ENCODE peak calls at places on chromosome 21, in five cellular contexts. N is activated gamma-delta T cell; K is activated naive CD4-positive, alpha-beta T cell treated with anti-CD3 and anti-CD28 coated beads for 36 hours; J is AG09319; S is lung. V is an unnamed sample.

GRCh38 chr21:21714396-21714795 is 716.2 kb downstream of the NCAM2 start:
- DNase-seq in N (no peak), K (no peak), J (peak), S (no peak), V (no peak)

GRCh38 chr21:37658994-37659458 is 257.2 kb downstream of the KCNJ6 start:
- DNase-seq in N (no peak), K (no peak), J (no peak), S (no peak), V (no peak)

GRCh38 chr21:40516336-40516735 is 330.6 kb downstream of the DSCAM start:
- DNase-seq in N (no peak), K (no peak), J (no peak), S (no peak), V (no peak)

GRCh38 chr21:42479582-42479981 is 16.4 kb downstream of the RSPH1 start:
- DNase-seq in N (no peak), K (no peak), J (no peak), S (no peak), V (no peak)

GRCh38 chr21:38244885-38245869 is 11.6 kb upstream of the KCNJ15 start:
- DNase-seq in N (no peak), K (peak), J (peak), S (no peak), V (no peak)

GRCh38 chr21:42336065-42336464 is 14.7 kb downstream of the TFF2 start:
- DNase-seq in N (no peak), K (no peak), J (no peak), S (no peak), V (no peak)

GRCh38 chr21:37389456-37389855 is 22.9 kb downstream of the DYRK1A start:
- DNase-seq in N (no peak), K (no peak), J (no peak), S (no peak), V (no peak)

GRCh38 chr21:31888936-31889371 is 16.1 kb downstream of the HUNK start:
- DNase-seq in N (no peak), K (no peak), J (no peak), S (peak), V (no peak)

GRCh38 chr21:45640888-45641479 is 2.5 kb upstream of the PCBP3 start:
- DNase-seq in N (no peak), K (peak), J (peak), S (no peak), V (peak)

GRCh38 chr21:45994738-45995685 is 13.4 kb downstream of the COL6A1 start:
- DNase-seq in N (no peak), K (no peak), J (no peak), S (no peak), V (no peak)

GRCh38 chr21:44800103-44800502 is 1.5 kb downstream of the UBE2G2 start:
- DNase-seq in N (no peak), K (peak), J (no peak), S (no peak), V (no peak)

GRCh38 chr21:33973268-33973667 is 57.7 kb upstream of the ATP5PO start:
- DNase-seq in N (no peak), K (no peak), J (no peak), S (no peak), V (no peak)

GRCh38 chr21:45993210-45994085 is 11.9 kb downstream of the COL6A1 start:
- DNase-seq in N (no peak), K (no peak), J (no peak), S (no peak), V (no peak)

GRCh38 chr21:44438531-44439210 is 16.6 kb upstream of the LRRC3 start:
- DNase-seq in N (no peak), K (no peak), J (no peak), S (no peak), V (no peak)

GRCh38 chr21:22201142-22201541 is 1202.9 kb downstream of the NCAM2 start:
- DNase-seq in N (no peak), K (no peak), J (no peak), S (no peak), V (no peak)

GRCh38 chr21:45846373-45847160 is 135.0 kb upstream of the COL6A1 start:
- DNase-seq in N (no peak), K (no peak), J (no peak), S (no peak), V (no peak)

GRCh38 chr21:44487831-44488230 is 32.5 kb downstream of the LRRC3 start:
- DNase-seq in N (no peak), K (peak), J (no peak), S (no peak), V (no peak)